ENCODE peak calls at places on chromosomes 2 and 18, in four cellular contexts. J is transverse colon, W is HFF-Myc, T is GM12865. X is an unnamed sample.
A peak's percentile ranks its signal among the peaks of the same experiment; 100 is the strongest.

GRCh38 chr2:173427887-173428683 is 73.4 kb downstream of the CDCA7 start:
- DNase-seq in J (no peak), W (peak; percentile 73), T (no peak), X (no peak)

GRCh38 chr2:20210462-20210861 is 14.5 kb downstream of the SDC1 start:
- DNase-seq in J (no peak), W (no peak), T (no peak), X (no peak)

GRCh38 chr2:200523158-200523557 is 2.8 kb upstream of the SGO2 start:
- DNase-seq in J (peak; percentile 17), W (no peak), T (no peak), X (no peak)

GRCh38 chr2:95333888-95334338 is 36.8 kb downstream of the KCNIP3 start:
- DNase-seq in J (peak; percentile 73), W (peak; percentile 97), T (no peak), X (peak; percentile 100)

GRCh38 chr2:15146960-15147359 is 414.2 kb downstream of the NBAS start:
- DNase-seq in J (no peak), W (no peak), T (no peak), X (no peak)

GRCh38 chr2:100967716-100968115 is 34.4 kb upstream of the RPL31 start:
- DNase-seq in J (no peak), W (no peak), T (no peak), X (no peak)

GRCh38 chr2:127541849-127542630 is 6.6 kb downstream of the MYO7B start:
- DNase-seq in J (no peak), W (no peak), T (no peak), X (no peak)

GRCh38 chr2:238415036-238415764 is 11.5 kb upstream of the ASB1 start:
- DNase-seq in J (no peak), W (no peak), T (peak; percentile 22), X (no peak)

GRCh38 chr18:55477537-55478300 is 110.3 kb downstream of the TCF4 start:
- DNase-seq in J (no peak), W (no peak), T (peak; percentile 62), X (no peak)

GRCh38 chr18:22868831-22869230 is 64.3 kb upstream of the RBBP8 start:
- DNase-seq in J (no peak), W (no peak), T (no peak), X (no peak)

GRCh38 chr2:133530645-133531044 is 37.6 kb downstream of the NCKAP5 start:
- DNase-seq in J (no peak), W (no peak), T (no peak), X (no peak)

GRCh38 chr2:20594957-20595356 is 55.9 kb downstream of the HS1BP3 start:
- DNase-seq in J (no peak), W (no peak), T (no peak), X (no peak)

GRCh38 chr2:46502291-46502690 is 22.9 kb downstream of the TMEM247 start:
- DNase-seq in J (no peak), W (no peak), T (no peak), X (no peak)

GRCh38 chr2:173898178-173898668 is 67.0 kb downstream of the SP3 start:
- DNase-seq in J (no peak), W (no peak), T (peak; percentile 89), X (no peak)

DNA sequence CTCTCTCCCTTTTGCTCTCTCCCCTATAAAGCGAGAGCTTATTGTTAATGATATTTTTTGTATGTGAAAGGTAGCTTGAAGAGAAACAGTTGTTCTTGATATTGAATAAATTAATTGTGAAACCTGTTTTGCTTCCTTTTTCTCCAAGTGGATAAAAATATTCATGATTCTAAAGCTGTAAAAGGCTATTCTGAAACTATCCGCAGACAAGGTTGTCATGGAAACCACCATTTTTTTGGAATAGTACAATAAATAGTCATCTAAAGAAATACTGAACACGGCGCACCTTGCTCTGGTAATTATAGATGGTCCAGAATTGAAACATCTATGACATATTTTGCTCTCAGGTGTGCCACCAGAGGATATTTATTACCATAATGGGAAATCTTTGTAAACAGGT is 1103.1 kb upstream of the SLC39A10 start:
- DNase-seq in J (no peak), W (no peak), T (no peak), X (no peak)
- H3K4me3 ChIP-seq in J (no peak overlapping the region), W (no peak overlapping the region), T (no peak overlapping the region), X (no peak overlapping the region)

DNA sequence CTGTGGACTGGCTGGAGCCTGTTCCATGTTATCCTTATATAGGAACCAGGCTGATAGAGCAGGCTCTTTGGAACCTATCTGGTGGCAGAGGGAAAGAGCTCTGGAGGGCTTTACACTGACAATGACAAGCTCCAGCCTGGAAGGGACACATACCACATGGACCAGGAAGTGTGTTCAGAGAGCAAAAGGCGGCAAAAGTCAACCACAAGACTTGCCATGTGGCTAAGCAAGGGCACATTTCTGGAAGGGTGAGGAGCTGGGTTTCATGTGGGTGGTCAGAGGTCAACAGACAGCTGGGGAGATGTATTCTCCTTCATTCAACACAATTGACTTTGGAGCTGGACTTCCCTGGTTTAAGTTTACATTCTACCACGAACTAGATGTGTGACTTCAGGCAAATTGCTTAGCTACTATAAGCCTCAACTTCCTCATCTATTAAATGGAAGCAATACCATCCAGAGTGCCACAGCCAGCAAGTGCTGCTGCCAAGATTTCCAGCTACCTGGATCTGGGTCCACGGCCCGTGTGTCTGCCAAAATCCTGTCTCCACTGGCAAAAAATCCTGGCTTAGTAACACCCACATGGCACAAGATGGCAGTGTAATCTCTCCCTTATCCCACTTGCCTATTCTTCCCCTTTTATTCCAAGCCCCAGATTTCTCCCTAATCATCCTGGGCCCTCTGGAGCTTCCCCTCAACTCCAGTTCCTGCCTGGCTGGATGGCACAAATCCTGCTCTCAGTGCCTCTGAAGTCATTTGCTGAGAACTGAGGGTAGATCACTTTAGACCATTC is 325.3 kb downstream of the DYSF start:
- DNase-seq in J (no peak), W (no peak), T (no peak), X (no peak)
- TF ChIP-seq CTCF in J (no peak), W (peak; percentile 34), T (no peak), X (peak; percentile 28)

GRCh38 chr2:32748158-32748557 is 120.3 kb downstream of the TTC27 start:
- DNase-seq in J (no peak), W (no peak), T (no peak), X (no peak)
- H3K4me3 ChIP-seq in J (no peak overlapping the region), W (no peak overlapping the region), T (no peak overlapping the region), X (no peak overlapping the region)

GRCh38 chr2:86295071-86295470 is 42.4 kb downstream of the REEP1 start:
- DNase-seq in J (peak; percentile 72), W (no peak), T (no peak), X (no peak)

GRCh38 chr2:86298411-86299390 is 38.7 kb downstream of the REEP1 start:
- DNase-seq in J (no peak), W (no peak), T (no peak), X (no peak)

GRCh38 chr2:86296947-86297346 is 40.5 kb downstream of the REEP1 start:
- DNase-seq in J (no peak), W (no peak), T (no peak), X (no peak)

GRCh38 chr2:86300496-86300895 is 36.9 kb downstream of the REEP1 start:
- DNase-seq in J (no peak), W (no peak), T (no peak), X (no peak)

GRCh38 chr2:86297382-86298147 is 39.9 kb downstream of the REEP1 start:
- DNase-seq in J (no peak), W (no peak), T (peak; percentile 52), X (no peak)
- TF ChIP-seq CTCF in J (peak; percentile 12), W (no peak), T (peak; percentile 53), X (peak; percentile 54)

GRCh38 chr2:65368464-65368863 is 63.9 kb downstream of the SPRED2 start:
- DNase-seq in J (no peak), W (no peak), T (no peak), X (no peak)

GRCh38 chr2:65364986-65365733 is 67.2 kb downstream of the SPRED2 start:
- DNase-seq in J (no peak), W (no peak), T (no peak), X (no peak)

GRCh38 chr2:65366595-65367125 is 65.7 kb downstream of the SPRED2 start:
- DNase-seq in J (peak; percentile 69), W (peak; percentile 95), T (peak; percentile 84), X (peak; percentile 74)

GRCh38 chr2:65369574-65369973 is 62.8 kb downstream of the SPRED2 start:
- DNase-seq in J (no peak), W (no peak), T (no peak), X (no peak)

DNA sequence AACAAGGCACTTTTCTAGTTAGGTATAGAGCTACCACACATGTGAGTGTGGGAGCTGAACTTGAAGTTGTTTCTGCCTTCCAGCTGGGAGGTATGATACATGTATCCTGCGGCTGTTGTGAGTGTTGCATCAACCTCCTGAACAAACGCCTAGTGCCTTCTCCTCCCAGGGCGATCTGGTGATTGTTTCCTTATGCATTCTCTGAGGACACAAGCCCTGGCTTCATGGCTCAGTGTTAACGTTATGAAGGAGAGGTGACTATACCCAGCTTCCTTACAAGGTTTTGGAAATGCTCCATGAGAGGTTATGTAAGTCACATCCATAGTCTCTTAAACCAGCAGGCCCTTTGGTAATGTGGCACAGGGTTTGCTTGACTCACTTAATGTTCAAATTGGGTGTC is 64.9 kb downstream of the SPRED2 start:
- DNase-seq in J (peak; percentile 36), W (peak; percentile 96), T (no peak), X (no peak)
- H3K4me3 ChIP-seq in J (no peak overlapping the region), W (no peak overlapping the region), T (no peak overlapping the region), X (no peak overlapping the region)

GRCh38 chr2:59936031-59936430 is 617.4 kb downstream of the BCL11A start:
- DNase-seq in J (no peak), W (no peak), T (no peak), X (no peak)
- TF ChIP-seq CTCF in J (no peak), W (no peak), T (no peak), X (no peak)

X was measured in epithelial cell of proximal tubule.